ENCODE peak calls at places on chromosomes 11 and 22, in eight cellular contexts. C, I, U, V, J, Z, T and W are unnamed samples.

GRCh38 chr22:29217827-29218757 is 12.4 kb downstream of the EMID1 start:
- DNase-seq in I (no peak), T (no peak), V (no peak), U (no peak), J (no peak), C (no peak), Z (no peak), W (no peak)

GRCh38 chr11:10042699-10043098 is 251.3 kb downstream of the SBF2 start:
- DNase-seq in I (no peak), T (no peak), C (no peak), U (no peak), V (no peak), Z (no peak), J (no peak), W (no peak)

GRCh38 chr22:43375951-43376455 is 32.8 kb upstream of the SCUBE1 start:
- DNase-seq in I (peak), Z (no peak), T (no peak), V (no peak), U (peak), J (no peak), C (peak), W (peak)

GRCh38 chr22:48279465-48279765 is 1517.0 kb downstream of the TBC1D22A start:
- DNase-seq in U (no peak), V (no peak), Z (no peak), I (no peak), T (no peak), J (no peak), C (no peak), W (no peak)

GRCh38 chr11:3171931-3172560 is 6.9 kb upstream of the OSBPL5 start:
- DNase-seq in I (no peak), C (no peak), J (no peak), U (no peak), Z (no peak), V (no peak), T (no peak), W (no peak)

GRCh38 chr11:11403763-11404725 is 51.0 kb upstream of the CSNK2A3 start:
- DNase-seq in C (no peak), I (peak), U (no peak), J (no peak), V (peak), T (no peak), Z (no peak), W (no peak)

GRCh38 chr22:39212721-39213376 is 31.9 kb downstream of the PDGFB start:
- DNase-seq in C (peak), V (no peak), Z (no peak), I (no peak), T (no peak), U (peak), J (no peak), W (peak)

GRCh38 chr11:11113676-11114075 is 239.4 kb downstream of the CSNK2A3 start:
- DNase-seq in J (no peak), Z (no peak), I (no peak), V (no peak), T (no peak), C (no peak), U (no peak), W (no peak)

GRCh38 chr11:128733440-128734115 is 39.7 kb downstream of the FLI1 start:
- DNase-seq in I (peak), U (no peak), J (no peak), T (no peak), C (peak), V (no peak), Z (no peak), W (peak)

GRCh38 chr11:40170076-40170475 is 1289.4 kb downstream of the LRRC4C start:
- DNase-seq in V (no peak), I (no peak), J (no peak), C (no peak), U (no peak), T (no peak), Z (no peak), W (peak)

GRCh38 chr11:31160504-31161422 is 208.8 kb downstream of the DCDC1 start:
- DNase-seq in T (no peak), Z (no peak), C (no peak), I (no peak), V (no peak), J (no peak), U (peak), W (peak)

GRCh38 chr11:65185869-65186341 is 4.2 kb downstream of the CAPN1 start:
- DNase-seq in Z (no peak), C (no peak), V (no peak), J (no peak), U (no peak), T (no peak), I (no peak), W (no peak)

GRCh38 chr11:134414772-134415765 is 3.0 kb upstream of the B3GAT1 start:
- DNase-seq in T (no peak), V (no peak), U (no peak), J (no peak), C (no peak), I (no peak), Z (no peak), W (no peak)

GRCh38 chr11:78664606-78665005 is 89.9 kb upstream of the NARS2 start:
- DNase-seq in I (peak), T (no peak), U (peak), C (peak), J (peak), Z (no peak), V (no peak), W (peak)

GRCh38 chr11:497565-498296 is 9.3 kb downstream of the RNH1 start:
- DNase-seq in I (no peak), U (no peak), T (no peak), C (no peak), V (peak), J (no peak), Z (no peak), W (no peak)

GRCh38 chr11:2269601-2270321 is 627 bp downstream of the ASCL2 start:
- DNase-seq in I (peak), V (no peak), J (no peak), C (peak), Z (peak), T (no peak), U (no peak), W (no peak)

GRCh38 chr22:36571991-36572390 is 43.0 kb upstream of the EIF3D start:
- DNase-seq in J (no peak), V (no peak), Z (no peak), C (no peak), T (no peak), I (no peak), U (no peak), W (no peak)

GRCh38 chr11:68099474-68100405 is 21.4 kb downstream of the CHKA start:
- DNase-seq in T (peak), Z (no peak), I (no peak), U (peak), J (no peak), C (no peak), V (no peak), W (no peak)

GRCh38 chr11:84780689-84781293 is 846.4 kb downstream of the DLG2 start:
- DNase-seq in T (no peak), I (peak), C (peak), J (no peak), U (peak), V (no peak), Z (no peak), W (peak)

GRCh38 chr11:62245271-62245753 is 3.3 kb downstream of the SCGB1D2 start:
- DNase-seq in C (peak), T (peak), U (peak), V (no peak), I (peak), J (no peak), Z (no peak), W (peak)

GRCh38 chr22:31609716-31610115 is 52.3 kb downstream of the PISD start:
- DNase-seq in V (no peak), C (no peak), U (no peak), Z (no peak), J (no peak), T (no peak), I (no peak), W (no peak)

GRCh38 chr11:15987044-15987443 is 369.3 kb downstream of the SOX6 start:
- DNase-seq in Z (no peak), C (no peak), V (no peak), T (no peak), U (no peak), I (peak), J (no peak), W (no peak)

GRCh38 chr22:37282385-37282677 is at the start of gene CYTH4:
- DNase-seq in Z (peak), T (peak), I (no peak), U (no peak), J (no peak), V (peak), C (no peak), W (peak)

GRCh38 chr22:37333724-37334460 is 51.6 kb downstream of the CYTH4 start:
- DNase-seq in U (no peak), T (no peak), J (no peak), I (no peak), C (no peak), Z (no peak), V (no peak), W (no peak)

GRCh38 chr22:47190957-47191323 is 428.5 kb downstream of the TBC1D22A start:
- DNase-seq in T (no peak), C (no peak), U (no peak), V (no peak), J (no peak), Z (no peak), I (no peak), W (no peak)